ENCODE peak calls at places on chromosomes 5 and 9, in ten cellular contexts. W, G, X, L, D, J, A, U, M and Z are unnamed samples. For H3K36me3 and H3K4me1, the result is how much of the 10 kb centered on the place peaks cover.

GRCh38 chr5:63262191-63262981 is 683.8 kb downstream of the LRRC70 start:
- DNase-seq in G (no peak), U (no peak), W (no peak), A (no peak), J (no peak), L (no peak), M (peak), X (no peak), D (no peak), Z (no peak)

GRCh38 chr5:76679231-76679630 is 36.7 kb upstream of the F2R start:
- DNase-seq in W (no peak), U (no peak), L (no peak), G (no peak), A (no peak), J (no peak), D (no peak), M (peak), X (no peak), Z (no peak)

GRCh38 chr5:132227485-132228240 is at the start of gene P4HA2:
- DNase-seq in M (peak), G (no peak), U (peak), J (peak), L (peak), W (peak), D (peak), X (no peak), A (peak), Z (peak)

GRCh38 chr5:172377856-172378255 is 76.5 kb downstream of the SH3PXD2B start:
- DNase-seq in J (no peak), M (no peak), X (no peak), G (no peak), U (no peak), W (no peak), D (no peak), A (no peak), L (no peak), Z (no peak)

GRCh38 chr5:112492291-112492690 is 73.2 kb upstream of the EPB41L4A start:
- DNase-seq in U (no peak), X (peak), W (no peak), G (no peak), M (peak), A (peak), L (peak), J (peak), D (peak), Z (peak)

GRCh38 chr5:118796081-118796480 is 192.3 kb downstream of the DTWD2 start:
- DNase-seq in G (no peak), J (no peak), M (no peak), A (no peak), L (no peak), W (no peak), D (no peak), X (peak), U (no peak), Z (no peak)

GRCh38 chr5:108168915-108169314 is 213.0 kb downstream of the FBXL17 start:
- DNase-seq in D (no peak), J (no peak), A (no peak), G (no peak), M (no peak), W (no peak), U (no peak), L (no peak), X (no peak), Z (peak)

GRCh38 chr5:177423671-177424070 is 2.8 kb upstream of the GRK6 start:
- DNase-seq in U (no peak), G (no peak), M (no peak), J (no peak), L (no peak), A (no peak), W (no peak), D (no peak), X (no peak), Z (no peak)

GRCh38 chr9:121736147-121736721 is 84.8 kb downstream of the DAB2IP start:
- DNase-seq in L (peak), U (peak), M (peak), A (peak), J (peak), X (peak), G (no peak), W (peak), D (peak), Z (peak)

GRCh38 chr9:127554966-127555829 is 56.9 kb upstream of the STXBP1 start:
- DNase-seq in G (no peak), U (no peak), A (no peak), X (no peak), W (no peak), D (no peak), M (peak), J (no peak), L (no peak), Z (no peak)

GRCh38 chr5:16934123-16934522 is 2.0 kb downstream of the MYO10 start:
- DNase-seq in M (peak), J (no peak), X (peak), L (peak), G (no peak), U (peak), A (peak), W (no peak), D (peak), Z (peak)

GRCh38 chr5:176447538-176447981 is 625 bp upstream of the FAF2 start:
- DNase-seq in W (peak), M (no peak), L (no peak), U (peak), A (no peak), X (peak), D (no peak), G (no peak), J (no peak), Z (no peak)

GRCh38 chr5:134175874-134176522 is 752 bp downstream of the SKP1 start:
- DNase-seq in J (peak), X (peak), U (peak), G (peak), W (no peak), A (peak), D (peak), L (peak), M (peak), Z (peak)

GRCh38 chr5:120817044-120817985 is 353.2 kb downstream of the PRR16 start:
- DNase-seq in G (no peak), X (no peak), U (no peak), D (no peak), W (no peak), J (no peak), L (no peak), A (no peak), M (peak), Z (peak)

GRCh38 chr9:14466828-14467227 is 152.9 kb upstream of the NFIB start:
- DNase-seq in J (no peak), W (no peak), X (no peak), A (no peak), L (no peak), U (no peak), M (no peak), D (no peak), G (no peak), Z (no peak)

GRCh38 chr9:81083821-81084512 is 605.4 kb downstream of the TLE1 start:
- DNase-seq in G (no peak), M (peak), L (no peak), D (no peak), U (no peak), W (no peak), X (no peak), A (no peak), J (no peak), Z (peak)

GRCh38 chr5:157148734-157149615 is 6.3 kb upstream of the MED7 start:
- DNase-seq in L (peak), J (no peak), U (peak), G (peak), M (peak), X (peak), W (peak), D (peak), A (peak), Z (peak)

GRCh38 chr9:110126457-110126856 is 81.5 kb downstream of the C9orf152 start:
- DNase-seq in J (no peak), D (no peak), G (no peak), X (no peak), W (no peak), L (no peak), U (no peak), M (no peak), A (no peak), Z (peak)

GRCh38 chr9:134055981-134056461 is 11.8 kb downstream of the BRD3 start:
- DNase-seq in D (peak), W (peak), U (peak), X (no peak), L (peak), J (peak), G (no peak), M (peak), A (peak), Z (no peak)

GRCh38 chr5:95283761-95284511 is 958 bp downstream of the MCTP1 start:
- DNase-seq in W (no peak), M (peak), D (peak), X (no peak), L (peak), G (no peak), J (no peak), U (no peak), A (no peak), Z (peak)

GRCh38 chr5:90747693-90748092 is 189.1 kb downstream of the ADGRV1 start:
- DNase-seq in D (no peak), X (peak), J (no peak), G (no peak), M (no peak), U (no peak), W (no peak), L (no peak), A (no peak), Z (no peak)

GRCh38 chr5:37823433-37824152 is 16.2 kb downstream of the GDNF start:
- DNase-seq in U (no peak), W (no peak), G (no peak), J (no peak), A (no peak), X (no peak), L (no peak), M (no peak), D (no peak), Z (peak)

GRCh38 chr5:15618938-15619337 is 119.0 kb downstream of the FBXL7 start:
- DNase-seq in X (no peak), G (no peak), A (no peak), U (no peak), L (no peak), J (no peak), M (no peak), W (no peak), D (no peak), Z (no peak)

GRCh38 chr9:131423171-131423581 is 29.3 kb downstream of the PRRC2B start:
- DNase-seq in W (peak), G (no peak), L (peak), M (peak), X (no peak), J (peak), D (peak), U (peak), A (peak), Z (no peak)

GRCh38 chr5:164119806-164120440 is 614.5 kb downstream of the MAT2B start:
- DNase-seq in W (no peak), D (no peak), J (no peak), A (no peak), L (no peak), M (peak), G (no peak), X (peak), U (no peak), Z (peak)

GRCh38 chr5:138979684-138980275 is 104.6 kb upstream of the LRRTM2 start:
- DNase-seq in X (no peak), M (no peak), W (no peak), G (no peak), D (no peak), A (no peak), U (no peak), J (no peak), L (no peak), Z (no peak)

GRCh38 chr5:159415301-159415937 is 85.1 kb upstream of the IL12B start:
- DNase-seq in W (no peak), D (no peak), G (no peak), L (no peak), U (no peak), X (no peak), A (no peak), M (peak), J (no peak), Z (no peak)

GRCh38 chr5:89457411-89458329 is 574.7 kb upstream of the MEF2C start:
- DNase-seq in X (no peak), G (no peak), D (peak), W (no peak), J (no peak), L (peak), U (peak), M (peak), A (peak), Z (peak)

GRCh38 chr5:1414311-1415058 is 30.8 kb downstream of the SLC6A3 start:
- DNase-seq in M (peak), D (no peak), G (no peak), L (no peak), A (peak), W (no peak), J (no peak), U (no peak), X (no peak), Z (no peak)

GRCh38 chr5:146965781-146966659 is 87.5 kb upstream of the PPP2R2B start:
- DNase-seq in U (peak), X (peak), A (peak), W (peak), M (peak), L (peak), D (peak), J (no peak), G (peak), Z (peak)

GRCh38 chr9:122228906-122229837 is at the start of gene LHX6:
- DNase-seq in W (no peak), L (no peak), X (no peak), A (no peak), G (no peak), D (no peak), U (no peak), M (peak), J (no peak), Z (no peak)

GRCh38 chr5:106254784-106255183 is 1416.0 kb downstream of the EFNA5 start:
- DNase-seq in J (no peak), U (no peak), G (no peak), L (no peak), X (peak), D (no peak), A (no peak), M (no peak), W (no peak), Z (no peak)

GRCh38 chr5:1511651-1512540 is 11.9 kb downstream of the LPCAT1 start:
- DNase-seq in W (peak), D (peak), L (peak), U (no peak), X (no peak), A (peak), G (no peak), J (no peak), M (peak), Z (no peak)

GRCh38 chr5:88882321-88883038 is 504 bp downstream of the MEF2C start:
- DNase-seq in M (peak), U (no peak), W (no peak), L (no peak), J (no peak), D (peak), A (no peak), G (no peak), X (no peak), Z (no peak)

GRCh38 chr5:50751064-50751657 is 84.7 kb downstream of the PARP8 start:
- DNase-seq in U (peak), M (peak), D (peak), G (peak), A (no peak), L (peak), J (no peak), W (no peak), X (peak), Z (peak)

GRCh38 chr9:89388868-89389177 is 70.5 kb downstream of the SECISBP2 start:
- DNase-seq in M (no peak), J (no peak), X (no peak), D (no peak), L (no peak), U (no peak), G (no peak), A (no peak), W (no peak), Z (no peak)

GRCh38 chr9:89387970-89388867 is 69.9 kb downstream of the SECISBP2 start:
- DNase-seq in D (peak), U (peak), M (peak), A (peak), L (no peak), X (no peak), J (no peak), W (peak), G (no peak), Z (no peak)

GRCh38 chr9:89391585-89391984 is 73.3 kb downstream of the SECISBP2 start:
- DNase-seq in G (no peak), L (no peak), M (no peak), J (no peak), U (no peak), A (no peak), D (no peak), W (no peak), X (no peak), Z (no peak)

GRCh38 chr9:89390068-89390555 is 71.8 kb downstream of the SECISBP2 start:
- DNase-seq in G (no peak), D (no peak), L (no peak), W (no peak), J (no peak), U (no peak), X (no peak), A (no peak), M (no peak), Z (no peak)

GRCh38 chr9:89390578-89390977 is 72.3 kb downstream of the SECISBP2 start:
- DNase-seq in M (no peak), W (no peak), U (no peak), J (no peak), D (no peak), A (no peak), G (no peak), X (no peak), L (no peak), Z (no peak)
- H3K36me3 ChIP-seq in M (under half), W (half or more), U (under half), J (under half), D (under half), A (under half), G (half or more), X (half or more), L (under half), Z (under half)

GRCh38 chr5:150246424-150246823 is 43.1 kb downstream of the CAMK2A start:
- DNase-seq in A (no peak), W (no peak), U (no peak), L (no peak), D (no peak), X (no peak), J (no peak), M (no peak), G (no peak), Z (no peak)

GRCh38 chr5:150245111-150245789 is 44.3 kb downstream of the CAMK2A start:
- DNase-seq in W (no peak), U (no peak), D (peak), L (peak), X (no peak), A (no peak), G (no peak), J (no peak), M (peak), Z (peak)

GRCh38 chr5:150244209-150244608 is 45.4 kb downstream of the CAMK2A start:
- DNase-seq in J (no peak), U (no peak), W (no peak), A (no peak), L (no peak), G (no peak), M (no peak), X (no peak), D (no peak), Z (no peak)

GRCh38 chr5:150246835-150247234 is 42.7 kb downstream of the CAMK2A start:
- DNase-seq in X (no peak), U (no peak), D (no peak), L (no peak), J (no peak), A (no peak), W (no peak), G (no peak), M (no peak), Z (no peak)

DNA sequence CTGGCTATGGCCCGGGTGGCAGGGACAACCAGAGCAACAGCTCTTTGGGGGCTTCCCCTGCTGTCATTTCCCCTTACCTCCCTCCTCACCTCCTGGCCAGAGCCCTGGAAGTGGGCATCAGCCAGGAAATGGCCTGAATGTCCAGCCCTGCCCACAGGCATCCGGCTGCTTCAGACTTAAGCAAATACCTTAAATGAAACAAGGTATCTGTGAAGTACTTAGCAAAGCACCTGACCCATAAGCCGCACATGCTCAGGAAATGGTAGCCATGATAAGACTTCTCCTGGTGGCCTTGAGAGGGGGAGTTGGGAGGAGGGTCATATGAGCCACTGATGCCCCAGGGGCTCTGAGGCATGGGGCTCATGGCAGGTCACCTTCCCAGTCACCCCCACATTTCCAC is 43.8 kb downstream of the CAMK2A start:
- DNase-seq in M (no peak), A (no peak), G (no peak), J (no peak), X (no peak), W (no peak), L (no peak), U (no peak), D (no peak), Z (no peak)
- H3K4me1 ChIP-seq in M (under half), A (under half), G (under half), J (under half), X (under half), W (under half), L (under half), U (under half), D (under half), Z (half or more)

DNA sequence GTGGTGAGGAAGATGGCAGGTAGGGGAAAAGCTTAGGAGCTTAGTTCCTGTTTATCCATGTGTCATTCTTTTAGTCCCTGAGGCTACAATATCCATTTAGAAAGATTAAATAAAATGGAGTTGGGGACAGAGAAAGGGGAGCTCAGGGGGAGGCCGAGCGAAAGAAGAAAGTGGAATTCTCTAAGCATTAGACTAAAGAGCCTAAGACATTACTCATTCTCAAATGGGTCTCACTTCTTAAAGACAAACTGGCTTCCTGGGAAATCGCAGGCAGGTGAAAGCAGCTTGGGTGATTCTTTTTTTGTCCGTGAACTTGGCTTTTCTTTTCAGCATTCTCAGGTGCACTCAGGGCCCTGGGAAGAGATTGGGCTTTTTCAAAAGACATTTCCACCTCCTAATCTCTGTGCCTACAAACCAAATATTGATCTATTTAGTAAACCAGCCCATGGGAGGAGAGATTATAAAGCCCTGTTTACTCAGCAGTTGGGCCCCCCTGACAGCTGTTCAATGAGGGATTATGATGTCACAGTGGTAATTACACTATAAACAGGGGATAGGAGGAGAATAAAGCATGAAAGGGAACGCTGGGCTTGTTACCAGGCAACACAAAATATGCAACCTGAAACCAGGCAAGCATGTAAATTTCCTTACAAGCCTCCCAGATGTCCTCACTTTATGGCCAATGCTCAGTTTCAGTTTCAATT is 584.0 kb downstream of the ACTL7B start:
- DNase-seq in W (no peak), U (peak), G (no peak), A (no peak), D (peak), J (no peak), L (peak), M (peak), X (peak), Z (peak)
- H3K4me3 ChIP-seq in W (no peak), U (peak), G (no peak), A (no peak), D (no peak), J (no peak), L (peak), M (peak), X (no peak), Z (no peak)

GRCh38 chr9:70998962-70999361 is 122.5 kb downstream of the TRPM3 start:
- DNase-seq in W (no peak), G (no peak), A (no peak), D (no peak), L (no peak), U (no peak), M (peak), J (no peak), X (no peak), Z (peak)

GRCh38 chr9:71004196-71004595 is 117.2 kb downstream of the TRPM3 start:
- DNase-seq in W (no peak), X (no peak), U (no peak), A (no peak), M (peak), G (no peak), D (no peak), J (no peak), L (no peak), Z (no peak)

GRCh38 chr9:71005456-71005855 is 116.0 kb downstream of the TRPM3 start:
- DNase-seq in W (no peak), J (no peak), M (no peak), U (no peak), D (no peak), L (no peak), X (no peak), G (no peak), A (no peak), Z (no peak)

GRCh38 chr9:71001780-71002386 is 119.5 kb downstream of the TRPM3 start:
- DNase-seq in W (no peak), U (peak), X (peak), J (no peak), A (no peak), G (no peak), D (peak), M (peak), L (peak), Z (peak)

DNA sequence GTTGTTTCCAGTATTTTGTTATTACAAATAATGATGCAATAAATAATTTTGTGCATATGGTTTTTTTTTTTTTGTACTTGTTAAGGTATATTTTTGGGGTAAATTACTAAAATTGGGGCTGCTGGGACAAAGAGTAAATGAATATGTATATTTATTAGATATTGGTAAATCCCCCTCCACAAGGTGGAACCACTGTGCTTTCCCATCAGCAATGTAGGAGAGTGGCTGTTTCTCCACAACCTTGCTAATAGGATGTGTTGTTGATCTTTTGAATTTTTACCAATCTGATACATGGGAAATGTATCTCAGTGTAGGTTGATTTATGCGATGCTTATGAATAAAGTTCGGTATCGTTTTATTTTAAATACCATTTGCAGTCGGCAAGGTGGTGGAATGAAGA is 118.1 kb downstream of the TRPM3 start:
- DNase-seq in A (no peak), W (no peak), J (no peak), M (no peak), U (no peak), G (no peak), L (no peak), X (no peak), D (peak), Z (no peak)
- H3K36me3 ChIP-seq in A (under half), W (under half), J (under half), M (under half), U (under half), G (under half), L (under half), X (under half), D (under half), Z (under half)